ENCODE peak calls at places on chromosomes 4 and X, in six cellular contexts. One of them, this sample, is unnamed.

GRCh38 chr4:113057891-113058290 is 8.4 kb downstream of the ANK2 start:
- DNase-seq in HFF-Myc: no peak
- DNase-seq in Daoy: peak; percentile 39
- DNase-seq in activated CD4-positive, CD25-positive, alpha-beta regulatory T cell treated with anti-CD3 and anti-CD28 coated beads, Interleukin-2, amount 50 U/mL, for 72 hours: no peak
- DNase-seq in HuH-7.5: no peak
- DNase-seq in WTC11: no peak
- DNase-seq in this sample: no peak

GRCh38 chrX:17869580-17869979 is 8.5 kb upstream of the RAI2 start:
- DNase-seq in Daoy: no peak
- DNase-seq in activated CD4-positive, CD25-positive, alpha-beta regulatory T cell treated with anti-CD3 and anti-CD28 coated beads, Interleukin-2, amount 50 U/mL, for 72 hours: no peak
- DNase-seq in HFF-Myc: no peak
- DNase-seq in WTC11: no peak
- DNase-seq in HuH-7.5: no peak
- DNase-seq in this sample: no peak

GRCh38 chrX:21802054-21802660 is 37.3 kb upstream of the MBTPS2 start:
- DNase-seq in WTC11: no peak
- DNase-seq in activated CD4-positive, CD25-positive, alpha-beta regulatory T cell treated with anti-CD3 and anti-CD28 coated beads, Interleukin-2, amount 50 U/mL, for 72 hours: no peak
- DNase-seq in HFF-Myc: no peak
- DNase-seq in Daoy: no peak
- DNase-seq in HuH-7.5: no peak
- DNase-seq in this sample: no peak

GRCh38 chrX:30577362-30577961 is at the start of gene TASL:
- DNase-seq in Daoy: peak; percentile 33
- DNase-seq in WTC11: no peak
- DNase-seq in HFF-Myc: no peak
- DNase-seq in HuH-7.5: no peak
- DNase-seq in activated CD4-positive, CD25-positive, alpha-beta regulatory T cell treated with anti-CD3 and anti-CD28 coated beads, Interleukin-2, amount 50 U/mL, for 72 hours: peak; percentile 36
- DNase-seq in this sample: no peak

GRCh38 chr4:1376841-1377605 is 29.2 kb downstream of the NKX1-1 start:
- DNase-seq in HuH-7.5: no peak
- DNase-seq in activated CD4-positive, CD25-positive, alpha-beta regulatory T cell treated with anti-CD3 and anti-CD28 coated beads, Interleukin-2, amount 50 U/mL, for 72 hours: no peak
- DNase-seq in Daoy: no peak
- DNase-seq in HFF-Myc: no peak
- DNase-seq in WTC11: peak; percentile 27
- DNase-seq in this sample: no peak

GRCh38 chr4:96525901-96526300 is 686.0 kb downstream of the PDHA2 start:
- DNase-seq in HuH-7.5: no peak
- DNase-seq in activated CD4-positive, CD25-positive, alpha-beta regulatory T cell treated with anti-CD3 and anti-CD28 coated beads, Interleukin-2, amount 50 U/mL, for 72 hours: no peak
- DNase-seq in Daoy: no peak
- DNase-seq in HFF-Myc: no peak
- DNase-seq in WTC11: no peak
- DNase-seq in this sample: no peak

GRCh38 chrX:8010105-8010504 is 82.9 kb upstream of the PNPLA4 start:
- DNase-seq in activated CD4-positive, CD25-positive, alpha-beta regulatory T cell treated with anti-CD3 and anti-CD28 coated beads, Interleukin-2, amount 50 U/mL, for 72 hours: no peak
- DNase-seq in Daoy: no peak
- DNase-seq in HFF-Myc: no peak
- DNase-seq in WTC11: no peak
- DNase-seq in HuH-7.5: no peak
- DNase-seq in this sample: no peak

GRCh38 chr4:116016201-116016600 is 902.8 kb upstream of the NDST4 start:
- DNase-seq in Daoy: peak; percentile 51
- DNase-seq in activated CD4-positive, CD25-positive, alpha-beta regulatory T cell treated with anti-CD3 and anti-CD28 coated beads, Interleukin-2, amount 50 U/mL, for 72 hours: no peak
- DNase-seq in HuH-7.5: no peak
- DNase-seq in WTC11: no peak
- DNase-seq in HFF-Myc: no peak
- DNase-seq in this sample: peak; percentile 18

GRCh38 chrX:49230500-49231232 is 2.5 kb downstream of the CACNA1F start:
- DNase-seq in Daoy: peak; percentile 67
- DNase-seq in HFF-Myc: no peak
- DNase-seq in HuH-7.5: no peak
- DNase-seq in activated CD4-positive, CD25-positive, alpha-beta regulatory T cell treated with anti-CD3 and anti-CD28 coated beads, Interleukin-2, amount 50 U/mL, for 72 hours: peak; percentile 66
- DNase-seq in WTC11: peak; percentile 82
- DNase-seq in this sample: no peak

GRCh38 chr4:118850813-118851173 is 14.9 kb upstream of the SEC24D start:
- DNase-seq in HFF-Myc: no peak
- DNase-seq in HuH-7.5: no peak
- DNase-seq in activated CD4-positive, CD25-positive, alpha-beta regulatory T cell treated with anti-CD3 and anti-CD28 coated beads, Interleukin-2, amount 50 U/mL, for 72 hours: no peak
- DNase-seq in Daoy: no peak
- DNase-seq in WTC11: no peak
- DNase-seq in this sample: no peak

GRCh38 chr4:185346975-185347601 is 48.6 kb downstream of the LRP2BP start:
- DNase-seq in activated CD4-positive, CD25-positive, alpha-beta regulatory T cell treated with anti-CD3 and anti-CD28 coated beads, Interleukin-2, amount 50 U/mL, for 72 hours: no peak
- DNase-seq in HuH-7.5: no peak
- DNase-seq in WTC11: no peak
- DNase-seq in HFF-Myc: no peak
- DNase-seq in Daoy: no peak
- DNase-seq in this sample: peak; percentile 11

GRCh38 chr4:152156448-152156847 is 379.4 kb downstream of the FBXW7 start:
- DNase-seq in activated CD4-positive, CD25-positive, alpha-beta regulatory T cell treated with anti-CD3 and anti-CD28 coated beads, Interleukin-2, amount 50 U/mL, for 72 hours: no peak
- DNase-seq in HFF-Myc: no peak
- DNase-seq in Daoy: peak; percentile 7
- DNase-seq in HuH-7.5: no peak
- DNase-seq in WTC11: no peak
- DNase-seq in this sample: no peak

GRCh38 chr4:65592089-65592488 is 78.2 kb downstream of the EPHA5 start:
- DNase-seq in HFF-Myc: no peak
- DNase-seq in HuH-7.5: no peak
- DNase-seq in WTC11: peak; percentile 15
- DNase-seq in Daoy: no peak
- DNase-seq in activated CD4-positive, CD25-positive, alpha-beta regulatory T cell treated with anti-CD3 and anti-CD28 coated beads, Interleukin-2, amount 50 U/mL, for 72 hours: no peak
- DNase-seq in this sample: no peak

GRCh38 chr4:4666693-4667642 is 125.1 kb upstream of the STX18 start:
- DNase-seq in HFF-Myc: no peak
- DNase-seq in activated CD4-positive, CD25-positive, alpha-beta regulatory T cell treated with anti-CD3 and anti-CD28 coated beads, Interleukin-2, amount 50 U/mL, for 72 hours: no peak
- DNase-seq in Daoy: no peak
- DNase-seq in HuH-7.5: no peak
- DNase-seq in WTC11: peak; percentile 65
- DNase-seq in this sample: peak; percentile 29

GRCh38 chr4:184472540-184473264 is 1.6 kb downstream of the IRF2 start:
- DNase-seq in HFF-Myc: no peak
- DNase-seq in Daoy: peak; percentile 65
- DNase-seq in activated CD4-positive, CD25-positive, alpha-beta regulatory T cell treated with anti-CD3 and anti-CD28 coated beads, Interleukin-2, amount 50 U/mL, for 72 hours: peak; percentile 69
- DNase-seq in WTC11: peak; percentile 72
- DNase-seq in HuH-7.5: peak; percentile 33
- DNase-seq in this sample: peak; percentile 75

GRCh38 chr4:47374477-47374876 is 89.0 kb downstream of the COMMD8 start:
- DNase-seq in activated CD4-positive, CD25-positive, alpha-beta regulatory T cell treated with anti-CD3 and anti-CD28 coated beads, Interleukin-2, amount 50 U/mL, for 72 hours: no peak
- DNase-seq in HuH-7.5: no peak
- DNase-seq in HFF-Myc: no peak
- DNase-seq in Daoy: no peak
- DNase-seq in WTC11: no peak
- DNase-seq in this sample: peak; percentile 40

GRCh38 chr4:61426229-61426628 is 226.1 kb downstream of the ADGRL3 start:
- DNase-seq in HFF-Myc: no peak
- DNase-seq in HuH-7.5: no peak
- DNase-seq in Daoy: no peak
- DNase-seq in WTC11: no peak
- DNase-seq in activated CD4-positive, CD25-positive, alpha-beta regulatory T cell treated with anti-CD3 and anti-CD28 coated beads, Interleukin-2, amount 50 U/mL, for 72 hours: no peak
- DNase-seq in this sample: no peak

GRCh38 chrX:103376118-103376978 is at the start of gene BEX3:
- DNase-seq in Daoy: peak; percentile 52
- DNase-seq in HuH-7.5: peak; percentile 33
- DNase-seq in HFF-Myc: no peak
- DNase-seq in activated CD4-positive, CD25-positive, alpha-beta regulatory T cell treated with anti-CD3 and anti-CD28 coated beads, Interleukin-2, amount 50 U/mL, for 72 hours: peak; percentile 34
- DNase-seq in WTC11: peak; percentile 68
- DNase-seq in this sample: peak; percentile 67

GRCh38 chr4:144356941-144357381 is 216.4 kb upstream of the GYPA start:
- DNase-seq in activated CD4-positive, CD25-positive, alpha-beta regulatory T cell treated with anti-CD3 and anti-CD28 coated beads, Interleukin-2, amount 50 U/mL, for 72 hours: no peak
- DNase-seq in HFF-Myc: no peak
- DNase-seq in Daoy: peak; percentile 4
- DNase-seq in HuH-7.5: no peak
- DNase-seq in WTC11: no peak
- DNase-seq in this sample: no peak

GRCh38 chr4:117529401-117529800 is 444.0 kb upstream of the TRAM1L1 start:
- DNase-seq in activated CD4-positive, CD25-positive, alpha-beta regulatory T cell treated with anti-CD3 and anti-CD28 coated beads, Interleukin-2, amount 50 U/mL, for 72 hours: no peak
- DNase-seq in WTC11: no peak
- DNase-seq in Daoy: no peak
- DNase-seq in HuH-7.5: no peak
- DNase-seq in HFF-Myc: no peak
- DNase-seq in this sample: no peak

GRCh38 chr4:7121861-7122653 is 54.2 kb upstream of the GRPEL1 start:
- DNase-seq in activated CD4-positive, CD25-positive, alpha-beta regulatory T cell treated with anti-CD3 and anti-CD28 coated beads, Interleukin-2, amount 50 U/mL, for 72 hours: no peak
- DNase-seq in WTC11: no peak
- DNase-seq in HFF-Myc: no peak
- DNase-seq in Daoy: no peak
- DNase-seq in HuH-7.5: no peak
- DNase-seq in this sample: no peak

GRCh38 chr4:156169011-156169410 is 215.3 kb upstream of the CTSO start:
- DNase-seq in HFF-Myc: peak; percentile 56
- DNase-seq in HuH-7.5: peak; percentile 7
- DNase-seq in Daoy: peak; percentile 75
- DNase-seq in activated CD4-positive, CD25-positive, alpha-beta regulatory T cell treated with anti-CD3 and anti-CD28 coated beads, Interleukin-2, amount 50 U/mL, for 72 hours: no peak
- DNase-seq in WTC11: peak; percentile 17
- DNase-seq in this sample: peak; percentile 90

GRCh38 chrX:68827848-68828562 is 816 bp upstream of the EFNB1 start:
- DNase-seq in activated CD4-positive, CD25-positive, alpha-beta regulatory T cell treated with anti-CD3 and anti-CD28 coated beads, Interleukin-2, amount 50 U/mL, for 72 hours: peak; percentile 77
- DNase-seq in HFF-Myc: peak; percentile 32
- DNase-seq in HuH-7.5: peak; percentile 43
- DNase-seq in Daoy: peak; percentile 77
- DNase-seq in WTC11: peak; percentile 89
- DNase-seq in this sample: peak; percentile 83

GRCh38 chr4:74056858-74057562 is 18.5 kb upstream of the CXCL3 start:
- DNase-seq in activated CD4-positive, CD25-positive, alpha-beta regulatory T cell treated with anti-CD3 and anti-CD28 coated beads, Interleukin-2, amount 50 U/mL, for 72 hours: no peak
- DNase-seq in HuH-7.5: no peak
- DNase-seq in HFF-Myc: no peak
- DNase-seq in WTC11: no peak
- DNase-seq in Daoy: peak; percentile 2
- DNase-seq in this sample: peak; percentile 78

GRCh38 chr4:138910201-138910913 is 105.2 kb upstream of the NOCT start:
- DNase-seq in WTC11: no peak
- DNase-seq in Daoy: peak; percentile 32
- DNase-seq in HFF-Myc: no peak
- DNase-seq in activated CD4-positive, CD25-positive, alpha-beta regulatory T cell treated with anti-CD3 and anti-CD28 coated beads, Interleukin-2, amount 50 U/mL, for 72 hours: no peak
- DNase-seq in HuH-7.5: no peak
- DNase-seq in this sample: peak; percentile 34

GRCh38 chrX:38376747-38377146 is 24.3 kb downstream of the OTC start:
- DNase-seq in HFF-Myc: no peak
- DNase-seq in WTC11: no peak
- DNase-seq in HuH-7.5: no peak
- DNase-seq in Daoy: no peak
- DNase-seq in activated CD4-positive, CD25-positive, alpha-beta regulatory T cell treated with anti-CD3 and anti-CD28 coated beads, Interleukin-2, amount 50 U/mL, for 72 hours: no peak
- DNase-seq in this sample: no peak

GRCh38 chr4:126558596-126558995 is 1074.2 kb upstream of the INTU start:
- DNase-seq in WTC11: no peak
- DNase-seq in HFF-Myc: no peak
- DNase-seq in Daoy: no peak
- DNase-seq in HuH-7.5: no peak
- DNase-seq in activated CD4-positive, CD25-positive, alpha-beta regulatory T cell treated with anti-CD3 and anti-CD28 coated beads, Interleukin-2, amount 50 U/mL, for 72 hours: no peak
- DNase-seq in this sample: no peak

GRCh38 chr4:1240721-1241465 is 8.0 kb downstream of the CTBP1 start:
- DNase-seq in WTC11: no peak
- DNase-seq in HuH-7.5: peak; percentile 18
- DNase-seq in Daoy: no peak
- DNase-seq in activated CD4-positive, CD25-positive, alpha-beta regulatory T cell treated with anti-CD3 and anti-CD28 coated beads, Interleukin-2, amount 50 U/mL, for 72 hours: peak; percentile 25
- DNase-seq in HFF-Myc: no peak
- DNase-seq in this sample: no peak

GRCh38 chr4:17066241-17066640 is 167.8 kb upstream of the LDB2 start:
- DNase-seq in WTC11: no peak
- DNase-seq in activated CD4-positive, CD25-positive, alpha-beta regulatory T cell treated with anti-CD3 and anti-CD28 coated beads, Interleukin-2, amount 50 U/mL, for 72 hours: no peak
- DNase-seq in HFF-Myc: no peak
- DNase-seq in HuH-7.5: no peak
- DNase-seq in Daoy: no peak
- DNase-seq in this sample: peak; percentile 53

GRCh38 chrX:130485870-130486269 is 84.1 kb downstream of the RBMX2 start:
- DNase-seq in Daoy: no peak
- DNase-seq in HFF-Myc: no peak
- DNase-seq in activated CD4-positive, CD25-positive, alpha-beta regulatory T cell treated with anti-CD3 and anti-CD28 coated beads, Interleukin-2, amount 50 U/mL, for 72 hours: no peak
- DNase-seq in WTC11: no peak
- DNase-seq in HuH-7.5: no peak
- DNase-seq in this sample: no peak

GRCh38 chr4:122917731-122918130 is 4.7 kb downstream of the NUDT6 start:
- DNase-seq in WTC11: no peak
- DNase-seq in HFF-Myc: no peak
- DNase-seq in activated CD4-positive, CD25-positive, alpha-beta regulatory T cell treated with anti-CD3 and anti-CD28 coated beads, Interleukin-2, amount 50 U/mL, for 72 hours: no peak
- DNase-seq in Daoy: no peak
- DNase-seq in HuH-7.5: no peak
- DNase-seq in this sample: peak; percentile 70

GRCh38 chr4:92447265-92447905 is 143.6 kb downstream of the GRID2 start:
- DNase-seq in HFF-Myc: no peak
- DNase-seq in HuH-7.5: no peak
- DNase-seq in WTC11: no peak
- DNase-seq in activated CD4-positive, CD25-positive, alpha-beta regulatory T cell treated with anti-CD3 and anti-CD28 coated beads, Interleukin-2, amount 50 U/mL, for 72 hours: no peak
- DNase-seq in Daoy: no peak
- DNase-seq in this sample: peak; percentile 8

GRCh38 chr4:145890689-145891088 is 47.9 kb downstream of the ZNF827 start:
- DNase-seq in WTC11: no peak
- DNase-seq in HFF-Myc: no peak
- DNase-seq in HuH-7.5: no peak
- DNase-seq in activated CD4-positive, CD25-positive, alpha-beta regulatory T cell treated with anti-CD3 and anti-CD28 coated beads, Interleukin-2, amount 50 U/mL, for 72 hours: no peak
- DNase-seq in Daoy: no peak
- DNase-seq in this sample: no peak

GRCh38 chrX:47166126-47166525 is 21.1 kb downstream of the RBM10 start:
- DNase-seq in Daoy: no peak
- DNase-seq in HFF-Myc: no peak
- DNase-seq in HuH-7.5: no peak
- DNase-seq in WTC11: no peak
- DNase-seq in activated CD4-positive, CD25-positive, alpha-beta regulatory T cell treated with anti-CD3 and anti-CD28 coated beads, Interleukin-2, amount 50 U/mL, for 72 hours: no peak
- DNase-seq in this sample: no peak

GRCh38 chr4:141046255-141046654 is 87.0 kb downstream of the RNF150 start:
- DNase-seq in HFF-Myc: peak; percentile 88
- DNase-seq in activated CD4-positive, CD25-positive, alpha-beta regulatory T cell treated with anti-CD3 and anti-CD28 coated beads, Interleukin-2, amount 50 U/mL, for 72 hours: no peak
- DNase-seq in WTC11: no peak
- DNase-seq in HuH-7.5: no peak
- DNase-seq in Daoy: peak; percentile 54
- DNase-seq in this sample: peak; percentile 100

GRCh38 chr4:125710766-125711165 is 396.0 kb downstream of the FAT4 start:
- DNase-seq in Daoy: no peak
- DNase-seq in WTC11: no peak
- DNase-seq in HFF-Myc: no peak
- DNase-seq in HuH-7.5: no peak
- DNase-seq in activated CD4-positive, CD25-positive, alpha-beta regulatory T cell treated with anti-CD3 and anti-CD28 coated beads, Interleukin-2, amount 50 U/mL, for 72 hours: no peak
- DNase-seq in this sample: no peak

GRCh38 chr4:105520819-105521790 is 31.3 kb upstream of the ARHGEF38 start:
- DNase-seq in Daoy: peak; percentile 20
- DNase-seq in activated CD4-positive, CD25-positive, alpha-beta regulatory T cell treated with anti-CD3 and anti-CD28 coated beads, Interleukin-2, amount 50 U/mL, for 72 hours: no peak
- DNase-seq in HuH-7.5: peak; percentile 36
- DNase-seq in WTC11: peak; percentile 27
- DNase-seq in HFF-Myc: peak; percentile 15
- DNase-seq in this sample: peak; percentile 67

GRCh38 chr4:114563536-114564315 is 34.9 kb upstream of the UGT8 start:
- DNase-seq in WTC11: no peak
- DNase-seq in activated CD4-positive, CD25-positive, alpha-beta regulatory T cell treated with anti-CD3 and anti-CD28 coated beads, Interleukin-2, amount 50 U/mL, for 72 hours: no peak
- DNase-seq in HuH-7.5: no peak
- DNase-seq in Daoy: peak; percentile 61
- DNase-seq in HFF-Myc: no peak
- DNase-seq in this sample: peak; percentile 77